ENCODE peak calls at places on chromosomes 4 and X, in seven cellular contexts. O is brain microvascular endothelial cell; U is upper lobe of right lung; B is astrocyte of the spinal cord; K is IMR-90; J is left ventricle myocardium inferior; M is CD8-positive, alpha-beta T cell. Y is an unnamed sample.

GRCh38 chr4:2250764-2251072 is 8.8 kb upstream of the HAUS3 start:
- DNase-seq in O (no peak), U (no peak), B (no peak), K (no peak), J (no peak), M (no peak), Y (no peak)

GRCh38 chr4:1074077-1074476 is 39.3 kb downstream of the RNF212 start:
- DNase-seq in O (no peak), U (no peak), B (no peak), K (no peak), J (no peak), M (no peak), Y (no peak)

GRCh38 chr4:56463711-56464110 is 3.7 kb upstream of the SRP72 start:
- DNase-seq in O (no peak), U (no peak), B (no peak), K (no peak), J (no peak), M (no peak), Y (no peak)

GRCh38 chr4:1323635-1324442 is 23.2 kb upstream of the UVSSA start:
- DNase-seq in O (peak; percentile 95), U (peak; percentile 5), B (peak; percentile 95), K (peak; percentile 97), J (no peak), M (no peak), Y (peak; percentile 71)

GRCh38 chr4:42844422-42844821 is 48.1 kb upstream of the GRXCR1 start:
- DNase-seq in O (no peak), U (no peak), B (no peak), K (no peak), J (no peak), M (no peak), Y (no peak)

GRCh38 chrX:7330551-7330950 is 182.6 kb upstream of the PUDP start:
- DNase-seq in O (no peak), U (no peak), B (peak; percentile 5), K (peak; percentile 21), J (no peak), M (no peak), Y (no peak)

GRCh38 chrX:32614707-32615106 is 596.6 kb downstream of the DMD start:
- DNase-seq in O (no peak), U (no peak), B (no peak), K (no peak), J (no peak), M (no peak), Y (no peak)

GRCh38 chrX:107167163-107167921 is 38.9 kb downstream of the NUP62CL start:
- DNase-seq in O (no peak), U (no peak), B (no peak), K (no peak), J (no peak), M (no peak), Y (no peak)

GRCh38 chr4:125642645-125643044 is 327.9 kb downstream of the FAT4 start:
- DNase-seq in O (no peak), U (no peak), B (no peak), K (no peak), J (no peak), M (no peak), Y (no peak)

GRCh38 chrX:10636337-10636736 is 16.0 kb upstream of the MID1 start:
- DNase-seq in O (peak; percentile 49), U (no peak), B (peak; percentile 72), K (peak; percentile 68), J (no peak), M (no peak), Y (peak; percentile 73)

GRCh38 chrX:11952176-11952720 is 186.0 kb upstream of the FRMPD4 start:
- DNase-seq in O (peak; percentile 41), U (no peak), B (peak; percentile 38), K (peak; percentile 25), J (peak; percentile 32), M (no peak), Y (peak; percentile 41)

GRCh38 chrX:11954196-11954595 is 184.1 kb upstream of the FRMPD4 start:
- DNase-seq in O (no peak), U (no peak), B (no peak), K (no peak), J (no peak), M (no peak), Y (no peak)

GRCh38 chrX:11949291-11949690 is 189.0 kb upstream of the FRMPD4 start:
- DNase-seq in O (no peak), U (no peak), B (no peak), K (no peak), J (no peak), M (no peak), Y (peak; percentile 37)

DNA sequence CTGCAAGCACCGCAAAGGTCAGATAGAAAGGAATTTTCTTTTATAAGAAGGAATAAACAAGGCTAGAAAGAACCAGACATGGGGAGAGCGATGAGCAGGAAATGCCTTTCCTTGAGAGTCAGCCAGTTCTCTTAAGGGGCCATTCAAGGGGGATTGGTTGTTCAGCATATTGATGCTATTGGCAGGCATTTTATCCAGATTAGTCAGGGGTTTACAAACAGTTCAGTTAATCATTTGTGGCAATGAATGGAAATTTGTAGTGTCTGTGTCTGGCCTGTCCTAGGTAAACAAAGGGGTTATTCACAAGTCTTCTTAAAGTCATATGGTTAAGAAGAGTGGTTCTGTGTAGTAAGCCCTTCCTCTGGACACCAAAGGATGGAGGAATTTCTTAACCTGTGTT is 184.7 kb upstream of the FRMPD4 start:
- DNase-seq in O (peak; percentile 82), U (no peak), B (peak; percentile 83), K (peak; percentile 86), J (no peak), M (no peak), Y (peak; percentile 90)
- H3K4me3 ChIP-seq in O (no peak overlapping the region), U (no peak overlapping the region), B (no peak overlapping the region), K (no peak overlapping the region), J (no peak overlapping the region), M (no peak overlapping the region), Y (no peak overlapping the region)

GRCh38 chr4:181578911-181579310 is 664.3 kb upstream of the TENM3 start:
- DNase-seq in O (no peak), U (no peak), B (peak; percentile 7), K (no peak), J (no peak), M (no peak), Y (peak; percentile 8)

GRCh38 chr4:181582595-181582994 is 660.6 kb upstream of the TENM3 start:
- DNase-seq in O (no peak), U (no peak), B (no peak), K (no peak), J (no peak), M (no peak), Y (no peak)
- TF ChIP-seq CTCF in O (peak; percentile 30), U (no peak), B (no peak), K (no peak), J (no peak), M (no peak), Y (peak; percentile 19)

GRCh38 chrX:40145670-40146470 is 48.1 kb upstream of the BCOR start:
- DNase-seq in O (no peak), U (no peak), B (no peak), K (no peak), J (no peak), M (no peak), Y (no peak)

GRCh38 chrX:40143987-40144386 is 46.2 kb upstream of the BCOR start:
- DNase-seq in O (no peak), U (no peak), B (no peak), K (no peak), J (no peak), M (no peak), Y (no peak)

GRCh38 chrX:40146471-40147398 is 49.0 kb upstream of the BCOR start:
- DNase-seq in O (no peak), U (no peak), B (no peak), K (peak; percentile 46), J (no peak), M (no peak), Y (peak; percentile 49)

GRCh38 chrX:40144576-40144975 is 46.8 kb upstream of the BCOR start:
- DNase-seq in O (no peak), U (no peak), B (no peak), K (no peak), J (no peak), M (no peak), Y (no peak)

GRCh38 chrX:40145001-40145631 is 47.4 kb upstream of the BCOR start:
- DNase-seq in O (no peak), U (peak; percentile 69), B (no peak), K (no peak), J (no peak), M (no peak), Y (no peak)
- H3K4me3 ChIP-seq in O (peak overlapping the region; percentile 51), U (peak overlapping the region; percentile 52), B (peak overlapping the region; percentile 36), K (no peak overlapping the region), J (peak overlapping the region; percentile 69), M (no peak overlapping the region), Y (peak overlapping the region; percentile 54)

GRCh38 chr4:26076000-26076587 is 162.1 kb downstream of the SMIM20 start:
- DNase-seq in O (no peak), U (no peak), B (peak; percentile 35), K (peak; percentile 81), J (no peak), M (no peak), Y (peak; percentile 61)
- TF ChIP-seq CTCF in O (no peak), U (no peak), B (no peak), K (no peak), J (no peak), M (no peak), Y (no peak)

DNA sequence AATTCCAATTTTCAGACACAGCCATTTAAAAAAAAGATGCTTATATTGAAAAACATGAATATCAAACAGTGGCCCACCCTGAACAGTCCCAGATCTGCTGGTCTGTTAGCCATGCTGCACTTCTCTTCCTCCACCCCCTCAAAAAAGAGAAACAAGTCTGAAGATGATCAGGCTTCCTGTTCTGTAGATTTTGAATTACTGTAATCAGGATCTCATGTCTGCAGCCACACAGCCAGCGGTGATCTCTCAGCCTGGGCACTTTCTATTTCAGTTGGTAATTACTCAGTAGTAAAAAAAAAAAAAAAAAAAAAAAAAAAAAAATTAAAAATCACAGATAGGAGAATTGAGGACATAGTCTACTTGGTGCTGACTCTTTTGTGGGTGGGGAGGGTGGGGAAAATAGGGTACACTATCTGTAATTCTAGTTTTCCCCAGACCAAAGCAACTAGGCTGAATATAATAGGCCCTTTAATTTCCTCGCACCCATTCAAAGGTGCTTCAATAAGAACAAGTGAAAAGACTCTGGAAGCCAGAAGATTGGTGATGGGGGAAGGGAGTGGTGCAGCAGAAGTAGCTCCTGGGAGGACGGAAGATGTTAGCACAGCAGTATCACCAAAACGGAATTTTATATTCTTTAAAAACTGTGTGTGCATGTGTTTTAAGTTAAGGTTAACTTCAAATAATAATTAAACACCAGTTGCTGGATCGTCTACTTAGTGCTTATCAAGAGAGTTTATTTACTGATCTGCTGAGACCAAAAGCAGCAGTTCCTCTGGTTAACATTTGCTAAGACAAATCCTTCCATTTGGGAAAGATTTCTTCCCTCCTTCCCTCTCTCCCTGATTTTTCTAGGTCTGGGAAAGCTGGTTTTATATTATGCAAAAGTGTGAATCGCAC is 47.1 kb downstream of the SPRY1 start:
- DNase-seq in O (no peak), U (no peak), B (peak; percentile 8), K (peak; percentile 21), J (no peak), M (no peak), Y (peak; percentile 46)
- H3K4me3 ChIP-seq in O (no peak overlapping the region), U (peak overlapping the region; percentile 6), B (no peak overlapping the region), K (no peak overlapping the region), J (peak overlapping the region; percentile 33), M (peak overlapping the region; percentile 26), Y (no peak overlapping the region)

GRCh38 chr4:80033581-80033980 is 39.4 kb downstream of the ANTXR2 start:
- DNase-seq in O (no peak), U (no peak), B (no peak), K (no peak), J (no peak), M (no peak), Y (no peak)
- TF ChIP-seq CTCF in O (peak; percentile 5), U (no peak), B (no peak), K (no peak), J (peak; percentile 25), M (no peak), Y (no peak)